ENCODE peak calls at places on chromosomes 1 and 21, in eight cellular contexts. One of them, this sample, is unnamed.

GRCh38 chr1:115283681-115284146 is 54.3 kb downstream of the NGF start:
- DNase-seq in H7: no peak
- DNase-seq in stimulated activated CD4-positive, alpha-beta T cell treated with anti-CD3 and anti-CD28 coated beads, Interleukin-12 subunit alpha, Interleukin-12 subunit beta, amount 100 ng/mL, for 24 hours: no peak
- DNase-seq in foreskin keratinocyte: no peak
- DNase-seq in WTC11: no peak
- DNase-seq in hepatocyte: no peak
- DNase-seq in T-helper 17 cell: no peak
- DNase-seq in effector CD4-positive, alpha-beta T cell: no peak
- DNase-seq in this sample: no peak

GRCh38 chr21:25350056-25350455 is 257.2 kb downstream of the MRPL39 start:
- DNase-seq in H7: peak
- DNase-seq in stimulated activated CD4-positive, alpha-beta T cell treated with anti-CD3 and anti-CD28 coated beads, Interleukin-12 subunit alpha, Interleukin-12 subunit beta, amount 100 ng/mL, for 24 hours: peak
- DNase-seq in foreskin keratinocyte: no peak
- DNase-seq in WTC11: peak
- DNase-seq in hepatocyte: peak
- DNase-seq in T-helper 17 cell: no peak
- DNase-seq in effector CD4-positive, alpha-beta T cell: no peak
- DNase-seq in this sample: peak

GRCh38 chr1:1356166-1356795 is 2.1 kb downstream of the MXRA8 start:
- DNase-seq in H7: no peak
- DNase-seq in stimulated activated CD4-positive, alpha-beta T cell treated with anti-CD3 and anti-CD28 coated beads, Interleukin-12 subunit alpha, Interleukin-12 subunit beta, amount 100 ng/mL, for 24 hours: no peak
- DNase-seq in foreskin keratinocyte: no peak
- DNase-seq in WTC11: no peak
- DNase-seq in hepatocyte: no peak
- DNase-seq in T-helper 17 cell: no peak
- DNase-seq in effector CD4-positive, alpha-beta T cell: no peak
- DNase-seq in this sample: no peak

GRCh38 chr1:185654199-185654951 is 79.8 kb upstream of the HMCN1 start:
- DNase-seq in H7: no peak
- DNase-seq in stimulated activated CD4-positive, alpha-beta T cell treated with anti-CD3 and anti-CD28 coated beads, Interleukin-12 subunit alpha, Interleukin-12 subunit beta, amount 100 ng/mL, for 24 hours: no peak
- DNase-seq in foreskin keratinocyte: no peak
- DNase-seq in WTC11: no peak
- DNase-seq in hepatocyte: peak
- DNase-seq in T-helper 17 cell: no peak
- DNase-seq in effector CD4-positive, alpha-beta T cell: no peak
- DNase-seq in this sample: peak

GRCh38 chr1:112026018-112026417 is 36.5 kb upstream of the KCND3 start:
- DNase-seq in H7: no peak
- DNase-seq in stimulated activated CD4-positive, alpha-beta T cell treated with anti-CD3 and anti-CD28 coated beads, Interleukin-12 subunit alpha, Interleukin-12 subunit beta, amount 100 ng/mL, for 24 hours: no peak
- DNase-seq in foreskin keratinocyte: no peak
- DNase-seq in WTC11: no peak
- DNase-seq in hepatocyte: no peak
- DNase-seq in T-helper 17 cell: no peak
- DNase-seq in effector CD4-positive, alpha-beta T cell: no peak
- DNase-seq in this sample: no peak

GRCh38 chr1:52416811-52417210 is 12.4 kb downstream of the PRPF38A start:
- DNase-seq in H7: no peak
- DNase-seq in stimulated activated CD4-positive, alpha-beta T cell treated with anti-CD3 and anti-CD28 coated beads, Interleukin-12 subunit alpha, Interleukin-12 subunit beta, amount 100 ng/mL, for 24 hours: no peak
- DNase-seq in foreskin keratinocyte: no peak
- DNase-seq in WTC11: no peak
- DNase-seq in hepatocyte: no peak
- DNase-seq in T-helper 17 cell: no peak
- DNase-seq in effector CD4-positive, alpha-beta T cell: no peak
- DNase-seq in this sample: no peak

GRCh38 chr1:45394342-45394741 is 54.1 kb upstream of the MUTYH start:
- DNase-seq in H7: no peak
- DNase-seq in stimulated activated CD4-positive, alpha-beta T cell treated with anti-CD3 and anti-CD28 coated beads, Interleukin-12 subunit alpha, Interleukin-12 subunit beta, amount 100 ng/mL, for 24 hours: no peak
- DNase-seq in foreskin keratinocyte: no peak
- DNase-seq in WTC11: no peak
- DNase-seq in hepatocyte: no peak
- DNase-seq in T-helper 17 cell: no peak
- DNase-seq in effector CD4-positive, alpha-beta T cell: no peak
- DNase-seq in this sample: no peak

GRCh38 chr1:1177452-1178206 is 3.9 kb downstream of the TTLL10 start:
- DNase-seq in H7: peak
- DNase-seq in stimulated activated CD4-positive, alpha-beta T cell treated with anti-CD3 and anti-CD28 coated beads, Interleukin-12 subunit alpha, Interleukin-12 subunit beta, amount 100 ng/mL, for 24 hours: no peak
- DNase-seq in foreskin keratinocyte: no peak
- DNase-seq in WTC11: no peak
- DNase-seq in hepatocyte: no peak
- DNase-seq in T-helper 17 cell: no peak
- DNase-seq in effector CD4-positive, alpha-beta T cell: peak
- DNase-seq in this sample: no peak

GRCh38 chr1:151837841-151838490 is 1.7 kb downstream of the C2CD4D start:
- DNase-seq in H7: peak
- DNase-seq in stimulated activated CD4-positive, alpha-beta T cell treated with anti-CD3 and anti-CD28 coated beads, Interleukin-12 subunit alpha, Interleukin-12 subunit beta, amount 100 ng/mL, for 24 hours: no peak
- DNase-seq in foreskin keratinocyte: no peak
- DNase-seq in WTC11: no peak
- DNase-seq in hepatocyte: peak
- DNase-seq in T-helper 17 cell: no peak
- DNase-seq in effector CD4-positive, alpha-beta T cell: no peak
- DNase-seq in this sample: peak

GRCh38 chr1:157117527-157118057 is 18.0 kb upstream of the ETV3L start:
- DNase-seq in H7: no peak
- DNase-seq in stimulated activated CD4-positive, alpha-beta T cell treated with anti-CD3 and anti-CD28 coated beads, Interleukin-12 subunit alpha, Interleukin-12 subunit beta, amount 100 ng/mL, for 24 hours: no peak
- DNase-seq in foreskin keratinocyte: no peak
- DNase-seq in WTC11: no peak
- DNase-seq in hepatocyte: no peak
- DNase-seq in T-helper 17 cell: no peak
- DNase-seq in effector CD4-positive, alpha-beta T cell: no peak
- DNase-seq in this sample: no peak

GRCh38 chr1:96596226-96596625 is 125.4 kb upstream of the PTBP2 start:
- DNase-seq in H7: peak
- DNase-seq in stimulated activated CD4-positive, alpha-beta T cell treated with anti-CD3 and anti-CD28 coated beads, Interleukin-12 subunit alpha, Interleukin-12 subunit beta, amount 100 ng/mL, for 24 hours: peak
- DNase-seq in foreskin keratinocyte: no peak
- DNase-seq in WTC11: peak
- DNase-seq in hepatocyte: peak
- DNase-seq in T-helper 17 cell: no peak
- DNase-seq in effector CD4-positive, alpha-beta T cell: no peak
- DNase-seq in this sample: peak

GRCh38 chr1:54355931-54356679 is 50.1 kb downstream of the SSBP3 start:
- DNase-seq in H7: no peak
- DNase-seq in stimulated activated CD4-positive, alpha-beta T cell treated with anti-CD3 and anti-CD28 coated beads, Interleukin-12 subunit alpha, Interleukin-12 subunit beta, amount 100 ng/mL, for 24 hours: no peak
- DNase-seq in foreskin keratinocyte: no peak
- DNase-seq in WTC11: no peak
- DNase-seq in hepatocyte: peak
- DNase-seq in T-helper 17 cell: no peak
- DNase-seq in effector CD4-positive, alpha-beta T cell: no peak
- DNase-seq in this sample: peak

GRCh38 chr1:37890378-37891014 is 31.1 kb upstream of the MTF1 start:
- DNase-seq in H7: peak
- DNase-seq in stimulated activated CD4-positive, alpha-beta T cell treated with anti-CD3 and anti-CD28 coated beads, Interleukin-12 subunit alpha, Interleukin-12 subunit beta, amount 100 ng/mL, for 24 hours: no peak
- DNase-seq in foreskin keratinocyte: no peak
- DNase-seq in WTC11: no peak
- DNase-seq in hepatocyte: peak
- DNase-seq in T-helper 17 cell: no peak
- DNase-seq in effector CD4-positive, alpha-beta T cell: no peak
- DNase-seq in this sample: peak

GRCh38 chr1:6899141-6899540 is 113.9 kb downstream of the CAMTA1 start:
- DNase-seq in H7: no peak
- DNase-seq in stimulated activated CD4-positive, alpha-beta T cell treated with anti-CD3 and anti-CD28 coated beads, Interleukin-12 subunit alpha, Interleukin-12 subunit beta, amount 100 ng/mL, for 24 hours: no peak
- DNase-seq in foreskin keratinocyte: no peak
- DNase-seq in WTC11: no peak
- DNase-seq in hepatocyte: no peak
- DNase-seq in T-helper 17 cell: no peak
- DNase-seq in effector CD4-positive, alpha-beta T cell: no peak
- DNase-seq in this sample: no peak

GRCh38 chr1:246398126-246398813 is 108.8 kb downstream of the SMYD3 start:
- DNase-seq in H7: no peak
- DNase-seq in stimulated activated CD4-positive, alpha-beta T cell treated with anti-CD3 and anti-CD28 coated beads, Interleukin-12 subunit alpha, Interleukin-12 subunit beta, amount 100 ng/mL, for 24 hours: no peak
- DNase-seq in foreskin keratinocyte: no peak
- DNase-seq in WTC11: no peak
- DNase-seq in hepatocyte: no peak
- DNase-seq in T-helper 17 cell: no peak
- DNase-seq in effector CD4-positive, alpha-beta T cell: no peak
- DNase-seq in this sample: no peak

GRCh38 chr1:7579831-7580804 is 191.0 kb upstream of the VAMP3 start:
- DNase-seq in H7: no peak
- DNase-seq in stimulated activated CD4-positive, alpha-beta T cell treated with anti-CD3 and anti-CD28 coated beads, Interleukin-12 subunit alpha, Interleukin-12 subunit beta, amount 100 ng/mL, for 24 hours: no peak
- DNase-seq in foreskin keratinocyte: no peak
- DNase-seq in WTC11: no peak
- DNase-seq in hepatocyte: no peak
- DNase-seq in T-helper 17 cell: no peak
- DNase-seq in effector CD4-positive, alpha-beta T cell: no peak
- DNase-seq in this sample: no peak

GRCh38 chr1:206908038-206908437 is 10.8 kb downstream of the IL24 start:
- DNase-seq in H7: no peak
- DNase-seq in stimulated activated CD4-positive, alpha-beta T cell treated with anti-CD3 and anti-CD28 coated beads, Interleukin-12 subunit alpha, Interleukin-12 subunit beta, amount 100 ng/mL, for 24 hours: no peak
- DNase-seq in foreskin keratinocyte: no peak
- DNase-seq in WTC11: no peak
- DNase-seq in hepatocyte: no peak
- DNase-seq in T-helper 17 cell: no peak
- DNase-seq in effector CD4-positive, alpha-beta T cell: no peak
- DNase-seq in this sample: no peak

GRCh38 chr21:26444646-26445045 is 128.4 kb downstream of the CYYR1 start:
- DNase-seq in H7: no peak
- DNase-seq in stimulated activated CD4-positive, alpha-beta T cell treated with anti-CD3 and anti-CD28 coated beads, Interleukin-12 subunit alpha, Interleukin-12 subunit beta, amount 100 ng/mL, for 24 hours: no peak
- DNase-seq in foreskin keratinocyte: no peak
- DNase-seq in WTC11: no peak
- DNase-seq in hepatocyte: no peak
- DNase-seq in T-helper 17 cell: no peak
- DNase-seq in effector CD4-positive, alpha-beta T cell: no peak
- DNase-seq in this sample: no peak

GRCh38 chr1:98674075-98674781 is 12.7 kb downstream of the SNX7 start:
- DNase-seq in H7: no peak
- DNase-seq in stimulated activated CD4-positive, alpha-beta T cell treated with anti-CD3 and anti-CD28 coated beads, Interleukin-12 subunit alpha, Interleukin-12 subunit beta, amount 100 ng/mL, for 24 hours: no peak
- DNase-seq in foreskin keratinocyte: no peak
- DNase-seq in WTC11: no peak
- DNase-seq in hepatocyte: no peak
- DNase-seq in T-helper 17 cell: no peak
- DNase-seq in effector CD4-positive, alpha-beta T cell: no peak
- DNase-seq in this sample: no peak

GRCh38 chr21:44866780-44867179 is 6.7 kb downstream of the PTTG1IP start:
- DNase-seq in H7: no peak
- DNase-seq in stimulated activated CD4-positive, alpha-beta T cell treated with anti-CD3 and anti-CD28 coated beads, Interleukin-12 subunit alpha, Interleukin-12 subunit beta, amount 100 ng/mL, for 24 hours: no peak
- DNase-seq in foreskin keratinocyte: no peak
- DNase-seq in WTC11: no peak
- DNase-seq in hepatocyte: peak
- DNase-seq in T-helper 17 cell: no peak
- DNase-seq in effector CD4-positive, alpha-beta T cell: no peak
- DNase-seq in this sample: peak

GRCh38 chr1:205590777-205591513 is 40.9 kb downstream of the ELK4 start:
- DNase-seq in H7: no peak
- DNase-seq in stimulated activated CD4-positive, alpha-beta T cell treated with anti-CD3 and anti-CD28 coated beads, Interleukin-12 subunit alpha, Interleukin-12 subunit beta, amount 100 ng/mL, for 24 hours: no peak
- DNase-seq in foreskin keratinocyte: no peak
- DNase-seq in WTC11: no peak
- DNase-seq in hepatocyte: no peak
- DNase-seq in T-helper 17 cell: no peak
- DNase-seq in effector CD4-positive, alpha-beta T cell: no peak
- DNase-seq in this sample: no peak

GRCh38 chr1:20717452-20718342 is at the start of gene KIF17:
- DNase-seq in H7: peak
- DNase-seq in stimulated activated CD4-positive, alpha-beta T cell treated with anti-CD3 and anti-CD28 coated beads, Interleukin-12 subunit alpha, Interleukin-12 subunit beta, amount 100 ng/mL, for 24 hours: peak
- DNase-seq in foreskin keratinocyte: no peak
- DNase-seq in WTC11: peak
- DNase-seq in hepatocyte: peak
- DNase-seq in T-helper 17 cell: peak
- DNase-seq in effector CD4-positive, alpha-beta T cell: peak
- DNase-seq in this sample: peak

GRCh38 chr1:44587796-44588460 is 86.4 kb downstream of the TMEM53 start:
- DNase-seq in H7: no peak
- DNase-seq in stimulated activated CD4-positive, alpha-beta T cell treated with anti-CD3 and anti-CD28 coated beads, Interleukin-12 subunit alpha, Interleukin-12 subunit beta, amount 100 ng/mL, for 24 hours: no peak
- DNase-seq in foreskin keratinocyte: no peak
- DNase-seq in WTC11: no peak
- DNase-seq in hepatocyte: peak
- DNase-seq in T-helper 17 cell: no peak
- DNase-seq in effector CD4-positive, alpha-beta T cell: no peak
- DNase-seq in this sample: no peak

GRCh38 chr1:158547533-158547932 is 6.7 kb downstream of the OR6Y1 start:
- DNase-seq in H7: no peak
- DNase-seq in stimulated activated CD4-positive, alpha-beta T cell treated with anti-CD3 and anti-CD28 coated beads, Interleukin-12 subunit alpha, Interleukin-12 subunit beta, amount 100 ng/mL, for 24 hours: no peak
- DNase-seq in foreskin keratinocyte: no peak
- DNase-seq in WTC11: no peak
- DNase-seq in hepatocyte: no peak
- DNase-seq in T-helper 17 cell: no peak
- DNase-seq in effector CD4-positive, alpha-beta T cell: no peak
- DNase-seq in this sample: no peak

GRCh38 chr1:178718520-178718919 is 6.5 kb upstream of the RALGPS2 start:
- DNase-seq in H7: no peak
- DNase-seq in stimulated activated CD4-positive, alpha-beta T cell treated with anti-CD3 and anti-CD28 coated beads, Interleukin-12 subunit alpha, Interleukin-12 subunit beta, amount 100 ng/mL, for 24 hours: no peak
- DNase-seq in foreskin keratinocyte: no peak
- DNase-seq in WTC11: no peak
- DNase-seq in hepatocyte: no peak
- DNase-seq in T-helper 17 cell: no peak
- DNase-seq in effector CD4-positive, alpha-beta T cell: no peak
- DNase-seq in this sample: no peak

GRCh38 chr1:26894263-26894662 is 4.2 kb upstream of the GPN2 start:
- DNase-seq in H7: no peak
- DNase-seq in stimulated activated CD4-positive, alpha-beta T cell treated with anti-CD3 and anti-CD28 coated beads, Interleukin-12 subunit alpha, Interleukin-12 subunit beta, amount 100 ng/mL, for 24 hours: no peak
- DNase-seq in foreskin keratinocyte: peak
- DNase-seq in WTC11: no peak
- DNase-seq in hepatocyte: no peak
- DNase-seq in T-helper 17 cell: no peak
- DNase-seq in effector CD4-positive, alpha-beta T cell: no peak
- DNase-seq in this sample: no peak

GRCh38 chr1:168752171-168752570 is 23.2 kb upstream of the DPT start:
- DNase-seq in H7: no peak
- DNase-seq in stimulated activated CD4-positive, alpha-beta T cell treated with anti-CD3 and anti-CD28 coated beads, Interleukin-12 subunit alpha, Interleukin-12 subunit beta, amount 100 ng/mL, for 24 hours: no peak
- DNase-seq in foreskin keratinocyte: no peak
- DNase-seq in WTC11: no peak
- DNase-seq in hepatocyte: peak
- DNase-seq in T-helper 17 cell: no peak
- DNase-seq in effector CD4-positive, alpha-beta T cell: no peak
- DNase-seq in this sample: no peak

GRCh38 chr1:88973520-88974137 is 18.8 kb downstream of the KYAT3 start:
- DNase-seq in H7: no peak
- DNase-seq in stimulated activated CD4-positive, alpha-beta T cell treated with anti-CD3 and anti-CD28 coated beads, Interleukin-12 subunit alpha, Interleukin-12 subunit beta, amount 100 ng/mL, for 24 hours: no peak
- DNase-seq in foreskin keratinocyte: no peak
- DNase-seq in WTC11: no peak
- DNase-seq in hepatocyte: peak
- DNase-seq in T-helper 17 cell: no peak
- DNase-seq in effector CD4-positive, alpha-beta T cell: no peak
- DNase-seq in this sample: peak

GRCh38 chr1:20290624-20291597 is at the start of gene VWA5B1:
- DNase-seq in H7: peak
- DNase-seq in stimulated activated CD4-positive, alpha-beta T cell treated with anti-CD3 and anti-CD28 coated beads, Interleukin-12 subunit alpha, Interleukin-12 subunit beta, amount 100 ng/mL, for 24 hours: no peak
- DNase-seq in foreskin keratinocyte: no peak
- DNase-seq in WTC11: peak
- DNase-seq in hepatocyte: peak
- DNase-seq in T-helper 17 cell: no peak
- DNase-seq in effector CD4-positive, alpha-beta T cell: no peak
- DNase-seq in this sample: peak

GRCh38 chr21:28608646-28609045 is 384.0 kb downstream of the LTN1 start:
- DNase-seq in H7: no peak
- DNase-seq in stimulated activated CD4-positive, alpha-beta T cell treated with anti-CD3 and anti-CD28 coated beads, Interleukin-12 subunit alpha, Interleukin-12 subunit beta, amount 100 ng/mL, for 24 hours: no peak
- DNase-seq in foreskin keratinocyte: no peak
- DNase-seq in WTC11: no peak
- DNase-seq in hepatocyte: no peak
- DNase-seq in T-helper 17 cell: no peak
- DNase-seq in effector CD4-positive, alpha-beta T cell: no peak
- DNase-seq in this sample: no peak

GRCh38 chr1:228013322-228014234 is 6.8 kb downstream of the WNT3A start:
- DNase-seq in H7: peak
- DNase-seq in stimulated activated CD4-positive, alpha-beta T cell treated with anti-CD3 and anti-CD28 coated beads, Interleukin-12 subunit alpha, Interleukin-12 subunit beta, amount 100 ng/mL, for 24 hours: no peak
- DNase-seq in foreskin keratinocyte: peak
- DNase-seq in WTC11: no peak
- DNase-seq in hepatocyte: no peak
- DNase-seq in T-helper 17 cell: peak
- DNase-seq in effector CD4-positive, alpha-beta T cell: no peak
- DNase-seq in this sample: no peak

GRCh38 chr1:26378088-26378878 is 5.7 kb upstream of the ZNF683 start:
- DNase-seq in H7: no peak
- DNase-seq in stimulated activated CD4-positive, alpha-beta T cell treated with anti-CD3 and anti-CD28 coated beads, Interleukin-12 subunit alpha, Interleukin-12 subunit beta, amount 100 ng/mL, for 24 hours: peak
- DNase-seq in foreskin keratinocyte: peak
- DNase-seq in WTC11: no peak
- DNase-seq in hepatocyte: peak
- DNase-seq in T-helper 17 cell: peak
- DNase-seq in effector CD4-positive, alpha-beta T cell: peak
- DNase-seq in this sample: peak

GRCh38 chr1:66876664-66877063 is 48.0 kb downstream of the DNAI4 start:
- DNase-seq in H7: no peak
- DNase-seq in stimulated activated CD4-positive, alpha-beta T cell treated with anti-CD3 and anti-CD28 coated beads, Interleukin-12 subunit alpha, Interleukin-12 subunit beta, amount 100 ng/mL, for 24 hours: no peak
- DNase-seq in foreskin keratinocyte: no peak
- DNase-seq in WTC11: no peak
- DNase-seq in hepatocyte: no peak
- DNase-seq in T-helper 17 cell: no peak
- DNase-seq in effector CD4-positive, alpha-beta T cell: no peak
- DNase-seq in this sample: peak

GRCh38 chr1:64183380-64183984 is 19.9 kb upstream of the UBE2U start:
- DNase-seq in H7: no peak
- DNase-seq in stimulated activated CD4-positive, alpha-beta T cell treated with anti-CD3 and anti-CD28 coated beads, Interleukin-12 subunit alpha, Interleukin-12 subunit beta, amount 100 ng/mL, for 24 hours: no peak
- DNase-seq in foreskin keratinocyte: no peak
- DNase-seq in WTC11: peak
- DNase-seq in hepatocyte: no peak
- DNase-seq in T-helper 17 cell: no peak
- DNase-seq in effector CD4-positive, alpha-beta T cell: no peak
- DNase-seq in this sample: peak